ENCODE peak calls at places on chromosomes 4 and X, in five cellular contexts. A, R, S, K and M are unnamed samples.

GRCh38 chr4:74661427-74662171 is 132.7 kb downstream of the BTC start:
- DNase-seq in A (peak), K (no peak), S (no peak), R (no peak), M (no peak)

GRCh38 chrX:13194291-13195103 is 125.4 kb downstream of the ATXN3L start:
- DNase-seq in A (peak), R (no peak), S (peak), K (no peak), M (no peak)

GRCh38 chrX:19342331-19342906 is 1.3 kb upstream of the PDHA1 start:
- DNase-seq in A (no peak), S (no peak), R (peak), K (no peak), M (peak)

GRCh38 chr4:25767877-25768475 is 94.8 kb downstream of the SEL1L3 start:
- DNase-seq in S (peak), A (peak), R (peak), K (no peak), M (peak)

GRCh38 chr4:80263541-80264351 is 2.7 kb upstream of the FGF5 start:
- DNase-seq in R (no peak), S (no peak), A (no peak), K (no peak), M (no peak)

GRCh38 chr4:123599920-123600394 is 203.4 kb downstream of the SPRY1 start:
- DNase-seq in A (no peak), R (peak), K (peak), S (peak), M (peak)

GRCh38 chrX:50635162-50635561 is 164.5 kb upstream of the DGKK start:
- DNase-seq in A (no peak), S (no peak), R (no peak), K (no peak), M (no peak)

GRCh38 chrX:144627947-144628346 is 619.4 kb upstream of the SPANXN1 start:
- DNase-seq in R (no peak), S (no peak), K (no peak), A (no peak), M (no peak)

GRCh38 chrX:109732319-109732779 is 708 bp downstream of the ACSL4 start:
- DNase-seq in K (no peak), S (peak), A (peak), R (peak), M (peak)

GRCh38 chrX:154010330-154011087 is 9.2 kb downstream of the IRAK1 start:
- DNase-seq in K (no peak), A (peak), R (no peak), S (no peak), M (peak)

GRCh38 chr4:82748176-82748575 is 50.4 kb downstream of the SCD5 start:
- DNase-seq in S (no peak), K (no peak), R (no peak), A (no peak), M (no peak)

GRCh38 chr4:4930677-4931076 is 71.2 kb downstream of the MSX1 start:
- DNase-seq in A (no peak), S (no peak), K (no peak), R (no peak), M (no peak)

GRCh38 chr4:87150498-87151261 is 69.7 kb downstream of the KLHL8 start:
- DNase-seq in A (peak), R (peak), K (peak), S (peak), M (peak)

GRCh38 chrX:70769659-70770232 is 138.8 kb downstream of the TEX11 start:
- DNase-seq in S (peak), R (peak), A (peak), K (no peak), M (peak)

GRCh38 chrX:7514871-7515599 is 327.9 kb upstream of the VCX start:
- DNase-seq in R (no peak), S (no peak), A (no peak), K (no peak), M (no peak)

GRCh38 chrX:136754641-136755040 is 26.1 kb downstream of the ARHGEF6 start:
- DNase-seq in A (no peak), K (no peak), R (no peak), S (no peak), M (no peak)

GRCh38 chrX:119692241-119693031 is 532 bp downstream of the SEPTIN6 start:
- DNase-seq in K (no peak), S (peak), R (peak), A (peak), M (peak)

GRCh38 chr4:56976283-56976877 is 1.0 kb downstream of the NOA1 start:
- DNase-seq in S (peak), K (no peak), R (peak), A (no peak), M (no peak)

GRCh38 chr4:15149842-15150592 is 147.7 kb downstream of the CPEB2 start:
- DNase-seq in R (peak), K (peak), A (peak), S (peak), M (peak)

GRCh38 chrX:123749643-123750042 is 16.8 kb upstream of the THOC2 start:
- DNase-seq in A (no peak), R (no peak), K (no peak), S (no peak), M (no peak)

GRCh38 chrX:40189621-40190020 is 91.9 kb upstream of the BCOR start:
- DNase-seq in S (no peak), A (no peak), R (no peak), K (no peak), M (no peak)

GRCh38 chr4:140637836-140638235 is 69.1 kb upstream of the UCP1 start:
- DNase-seq in K (no peak), A (peak), S (peak), R (peak), M (peak)

GRCh38 chr4:145938618-145939177 is at the start of gene ZNF827:
- DNase-seq in R (no peak), S (peak), A (peak), K (peak), M (peak)

GRCh38 chrX:41259516-41259915 is 74.4 kb upstream of the DDX3X start:
- DNase-seq in K (no peak), A (no peak), R (no peak), S (no peak), M (no peak)

GRCh38 chr4:26896636-26897035 is 36.0 kb downstream of the STIM2 start:
- DNase-seq in R (no peak), A (no peak), S (peak), K (no peak), M (no peak)
- TF ChIP-seq MYC in R (no peak), A (no peak), S (no peak), K (no peak), M (no peak)

GRCh38 chr4:54102747-54103146 is 2.8 kb downstream of the GSX2 start:
- DNase-seq in K (no peak), A (no peak), S (no peak), R (no peak), M (no peak)

GRCh38 chr4:54101190-54102041 is 1.5 kb downstream of the GSX2 start:
- DNase-seq in A (no peak), K (no peak), R (no peak), S (no peak), M (no peak)

GRCh38 chr4:54099959-54100606 is at the start of gene GSX2:
- DNase-seq in K (no peak), S (no peak), A (no peak), R (no peak), M (no peak)

GRCh38 chr4:54099287-54099958 is 540 bp upstream of the GSX2 start:
- DNase-seq in K (no peak), A (no peak), R (no peak), S (no peak), M (peak)

DNA sequence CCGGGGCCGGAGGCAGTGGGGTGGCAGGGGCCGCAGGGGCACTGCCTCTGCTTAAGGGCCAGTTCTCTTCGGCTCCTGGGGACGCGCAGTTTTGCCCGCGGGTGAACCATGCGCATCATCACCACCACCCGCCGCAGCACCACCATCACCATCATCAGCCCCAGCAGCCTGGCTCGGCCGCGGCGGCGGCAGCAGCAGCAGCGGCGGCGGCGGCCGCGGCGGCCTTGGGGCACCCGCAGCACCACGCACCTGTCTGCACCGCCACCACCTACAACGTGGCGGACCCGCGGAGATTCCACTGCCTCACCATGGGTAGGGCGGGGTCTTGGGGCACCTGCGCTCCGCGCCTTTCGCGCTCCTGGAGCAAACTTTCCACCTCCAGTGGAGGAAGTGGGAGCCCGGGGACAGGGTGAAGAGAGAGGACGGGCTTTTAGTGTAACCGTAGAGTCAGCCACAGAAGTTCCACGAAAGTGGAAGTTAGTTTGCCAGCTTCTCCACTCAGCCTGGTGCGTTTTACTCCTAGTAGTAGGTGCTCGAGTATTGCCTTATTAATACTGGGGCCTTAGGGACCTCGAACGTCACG is 735 bp downstream of the GSX2 start:
- DNase-seq in R (no peak), K (no peak), A (no peak), S (no peak), M (no peak)
- TF ChIP-seq MYC in R (no peak), K (no peak), A (no peak), S (no peak), M (no peak)

GRCh38 chr4:169410839-169411770 is 140.3 kb upstream of the SH3RF1 start:
- DNase-seq in S (peak), K (peak), A (peak), R (no peak), M (peak)
- TF ChIP-seq MYC in S (no peak), K (no peak), A (no peak), R (no peak), M (peak)

DNA sequence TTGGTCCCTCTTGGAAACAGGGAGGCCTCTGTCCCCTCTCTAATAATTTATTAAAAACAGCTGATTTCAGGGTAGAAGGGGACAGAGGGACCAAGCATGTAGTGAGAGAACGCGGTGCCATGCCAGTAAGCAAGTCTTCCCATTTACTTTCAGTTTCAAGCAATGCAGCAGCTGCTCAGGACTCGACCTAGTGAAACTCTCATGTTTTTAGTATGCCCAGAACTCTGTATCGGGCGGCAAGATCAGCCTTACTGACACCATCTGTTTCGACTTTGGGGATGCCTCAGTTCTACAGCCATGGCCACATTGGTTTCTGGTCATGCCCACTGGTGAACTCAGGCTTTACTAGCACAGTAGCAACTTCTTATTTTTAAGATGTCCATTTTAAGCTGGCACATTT is 40.6 kb downstream of the ZNF81 start:
- DNase-seq in S (no peak), K (peak), A (no peak), R (no peak), M (no peak)
- TF ChIP-seq MYC in S (no peak), K (no peak), A (no peak), R (no peak), M (no peak)

GRCh38 chr4:137608085-137608484 is 75.8 kb upstream of the PCDH18 start:
- DNase-seq in S (no peak), A (no peak), K (no peak), R (no peak), M (no peak)
- TF ChIP-seq MYC in S (no peak), A (no peak), K (no peak), R (no peak), M (no peak)

GRCh38 chrX:28124416-28124815 is 143.2 kb upstream of the DCAF8L1 start:
- DNase-seq in A (no peak), R (no peak), K (no peak), S (no peak), M (no peak)

DNA sequence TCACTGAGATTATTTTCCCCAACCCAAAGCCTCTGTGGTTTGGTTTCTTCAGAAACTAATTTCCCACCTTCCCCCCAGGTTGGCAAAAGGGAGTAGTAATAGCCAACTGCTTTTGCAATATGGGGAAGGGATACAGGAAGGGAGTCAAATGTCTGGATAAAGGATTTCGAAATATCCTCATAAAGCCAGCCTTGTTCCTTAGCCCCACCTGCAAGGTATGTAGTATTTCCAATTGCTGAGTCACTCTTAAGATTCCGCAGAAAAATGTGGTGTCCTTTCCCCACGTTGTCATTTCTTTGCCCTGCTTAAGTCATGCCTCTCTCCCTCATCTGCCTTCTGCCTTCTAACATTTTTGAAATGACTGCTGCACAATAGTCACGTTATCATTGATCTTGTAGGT is 138.8 kb upstream of the DCAF8L1 start:
- DNase-seq in K (no peak), R (no peak), A (peak), S (no peak), M (no peak)
- TF ChIP-seq MYC in K (no peak), R (no peak), A (no peak), S (no peak), M (no peak)